ENCODE peak calls at places on chromosomes 4 and X, in five cellular contexts. One of them, this sample, is unnamed.

GRCh38 chr4:108833041-108833440 is 70.2 kb upstream of the ETNPPL start:
- DNase-seq in CD8-positive, alpha-beta memory T cell: no peak
- DNase-seq in H9: no peak
- DNase-seq in CD8-positive, alpha-beta T cell: no peak
- DNase-seq in GM19239: no peak
- DNase-seq in this sample: no peak

GRCh38 chr4:60683953-60684352 is 516.2 kb upstream of the ADGRL3 start:
- DNase-seq in CD8-positive, alpha-beta memory T cell: no peak
- DNase-seq in H9: no peak
- DNase-seq in CD8-positive, alpha-beta T cell: no peak
- DNase-seq in GM19239: no peak
- DNase-seq in this sample: no peak

GRCh38 chrX:154002215-154002719 is 17.4 kb downstream of the IRAK1 start:
- DNase-seq in CD8-positive, alpha-beta memory T cell: peak
- DNase-seq in H9: no peak
- DNase-seq in CD8-positive, alpha-beta T cell: peak
- DNase-seq in GM19239: no peak
- DNase-seq in this sample: no peak

GRCh38 chrX:71652405-71652804 is 14.9 kb upstream of the LOC101059915 start:
- DNase-seq in CD8-positive, alpha-beta memory T cell: peak
- DNase-seq in H9: no peak
- DNase-seq in CD8-positive, alpha-beta T cell: peak
- DNase-seq in GM19239: no peak
- DNase-seq in this sample: peak

GRCh38 chrX:103488332-103488731 is 31.0 kb downstream of the RAB40A start:
- DNase-seq in CD8-positive, alpha-beta memory T cell: no peak
- DNase-seq in H9: no peak
- DNase-seq in CD8-positive, alpha-beta T cell: no peak
- DNase-seq in GM19239: no peak
- DNase-seq in this sample: no peak

GRCh38 chr4:22778547-22779163 is 85.9 kb downstream of the GBA3 start:
- DNase-seq in CD8-positive, alpha-beta memory T cell: no peak
- DNase-seq in H9: peak
- DNase-seq in CD8-positive, alpha-beta T cell: no peak
- DNase-seq in GM19239: no peak
- DNase-seq in this sample: no peak

GRCh38 chrX:148741441-148741840 is 241.0 kb downstream of the AFF2 start:
- DNase-seq in CD8-positive, alpha-beta memory T cell: no peak
- DNase-seq in H9: peak
- DNase-seq in CD8-positive, alpha-beta T cell: no peak
- DNase-seq in GM19239: no peak
- DNase-seq in this sample: no peak

GRCh38 chr4:29553842-29554241 is 1166.3 kb upstream of the PCDH7 start:
- DNase-seq in CD8-positive, alpha-beta memory T cell: no peak
- DNase-seq in H9: no peak
- DNase-seq in CD8-positive, alpha-beta T cell: no peak
- DNase-seq in GM19239: no peak
- DNase-seq in this sample: no peak

GRCh38 chr4:94516999-94517398 is 65.3 kb downstream of the PDLIM5 start:
- DNase-seq in CD8-positive, alpha-beta memory T cell: no peak
- DNase-seq in H9: no peak
- DNase-seq in CD8-positive, alpha-beta T cell: no peak
- DNase-seq in GM19239: no peak
- DNase-seq in this sample: no peak

GRCh38 chr4:108484187-108484586 is 136.2 kb upstream of the RPL34 start:
- DNase-seq in CD8-positive, alpha-beta memory T cell: no peak
- DNase-seq in H9: no peak
- DNase-seq in CD8-positive, alpha-beta T cell: no peak
- DNase-seq in GM19239: no peak
- DNase-seq in this sample: no peak

GRCh38 chr4:130563185-130563890 is 1467.4 kb downstream of the C4orf33 start:
- DNase-seq in CD8-positive, alpha-beta memory T cell: no peak
- DNase-seq in H9: peak
- DNase-seq in CD8-positive, alpha-beta T cell: no peak
- DNase-seq in GM19239: no peak
- DNase-seq in this sample: no peak

GRCh38 chr4:86223472-86223871 is 136.4 kb downstream of the MAPK10 start:
- DNase-seq in CD8-positive, alpha-beta memory T cell: no peak
- DNase-seq in H9: peak
- DNase-seq in CD8-positive, alpha-beta T cell: no peak
- DNase-seq in GM19239: peak
- DNase-seq in this sample: no peak

GRCh38 chr4:103754844-103755243 is 35.1 kb upstream of the TACR3 start:
- DNase-seq in CD8-positive, alpha-beta memory T cell: no peak
- DNase-seq in H9: no peak
- DNase-seq in CD8-positive, alpha-beta T cell: no peak
- DNase-seq in GM19239: no peak
- DNase-seq in this sample: no peak

GRCh38 chr4:65437102-65437501 is 233.2 kb downstream of the EPHA5 start:
- DNase-seq in CD8-positive, alpha-beta memory T cell: no peak
- DNase-seq in H9: no peak
- DNase-seq in CD8-positive, alpha-beta T cell: no peak
- DNase-seq in GM19239: no peak
- DNase-seq in this sample: no peak

This sample was measured in NK-92 treated with Interleukin-12 subunit alpha and Interleukin-12 subunit beta, amount 100 ng/mL, for 24 hours.